ENCODE peak calls at places on chromosomes 16 and 17, in nine cellular contexts. Z, J, E, Q, W, B, S, C and I are unnamed samples.

GRCh38 chr17:77042688-77043330 is 98.0 kb upstream of the SEC14L1 start:
- DNase-seq in Z (no peak), J (no peak), E (peak; percentile 30), Q (no peak), W (no peak), B (no peak), S (no peak), C (peak; percentile 61), I (no peak)

GRCh38 chr16:9404811-9405210 is 313.4 kb downstream of the HAPSTR1 start:
- DNase-seq in Z (no peak), J (no peak), E (no peak), Q (no peak), W (no peak), B (no peak), S (no peak), C (no peak), I (no peak)

GRCh38 chr16:17836868-17837602 is 366.3 kb upstream of the XYLT1 start:
- DNase-seq in Z (no peak), J (no peak), E (no peak), Q (peak; percentile 96), W (no peak), B (no peak), S (peak; percentile 92), C (no peak), I (peak; percentile 87)

GRCh38 chr16:5509794-5510193 is 412.2 kb upstream of the EEF2KMT start:
- DNase-seq in Z (peak; percentile 65), J (no peak), E (no peak), Q (no peak), W (no peak), B (no peak), S (no peak), C (no peak), I (no peak)

GRCh38 chr17:80913928-80914821 is 77.5 kb upstream of the CHMP6 start:
- DNase-seq in Z (no peak), J (no peak), E (no peak), Q (no peak), W (no peak), B (no peak), S (no peak), C (no peak), I (no peak)

GRCh38 chr16:85301171-85301690 is 189.0 kb upstream of the CIBAR2 start:
- DNase-seq in Z (no peak), J (no peak), E (peak; percentile 67), Q (no peak), W (no peak), B (no peak), S (no peak), C (no peak), I (no peak)

GRCh38 chr17:47692137-47692894 is 1.6 kb upstream of the TBKBP1 start:
- DNase-seq in Z (no peak), J (no peak), E (no peak), Q (no peak), W (no peak), B (no peak), S (no peak), C (peak; percentile 50), I (no peak)

GRCh38 chr17:16442594-16443389 is 27.4 kb downstream of the TRPV2 start:
- DNase-seq in Z (no peak), J (no peak), E (no peak), Q (no peak), W (no peak), B (peak; percentile 38), S (peak; percentile 48), C (no peak), I (no peak)

GRCh38 chr17:63834431-63835166 is 7.1 kb upstream of the FTSJ3 start:
- DNase-seq in Z (peak; percentile 88), J (peak; percentile 32), E (peak; percentile 46), Q (peak; percentile 82), W (no peak), B (peak; percentile 59), S (peak; percentile 85), C (peak; percentile 68), I (peak; percentile 79)

GRCh38 chr16:27434141-27435051 is 32.4 kb downstream of the IL21R start:
- DNase-seq in Z (peak; percentile 20), J (no peak), E (no peak), Q (no peak), W (peak; percentile 2), B (no peak), S (no peak), C (no peak), I (no peak)

GRCh38 chr17:77649717-77650211 is 308.7 kb upstream of the TNRC6C start:
- DNase-seq in Z (peak; percentile 23), J (no peak), E (no peak), Q (peak; percentile 2), W (no peak), B (no peak), S (peak; percentile 44), C (no peak), I (peak; percentile 16)

GRCh38 chr17:58283674-58284612 is 3.2 kb upstream of the MPO start:
- DNase-seq in Z (no peak), J (no peak), E (no peak), Q (no peak), W (no peak), B (no peak), S (no peak), C (no peak), I (no peak)

GRCh38 chr17:30323895-30324319 is 9.9 kb downstream of the TMIGD1 start:
- DNase-seq in Z (peak; percentile 67), J (peak; percentile 79), E (no peak), Q (peak; percentile 69), W (no peak), B (peak; percentile 48), S (peak; percentile 64), C (no peak), I (peak; percentile 51)

GRCh38 chr16:86563489-86564345 is 2.9 kb upstream of the FOXC2 start:
- DNase-seq in Z (peak; percentile 98), J (peak; percentile 37), E (peak; percentile 78), Q (peak; percentile 93), W (peak; percentile 89), B (peak; percentile 90), S (peak; percentile 89), C (peak; percentile 59), I (peak; percentile 81)

GRCh38 chr17:57328109-57328882 is 72.0 kb downstream of the MSI2 start:
- DNase-seq in Z (no peak), J (no peak), E (no peak), Q (no peak), W (no peak), B (no peak), S (no peak), C (peak; percentile 21), I (peak; percentile 32)

GRCh38 chr16:14196539-14196938 is 125.4 kb downstream of the MRTFB start:
- DNase-seq in Z (no peak), J (no peak), E (no peak), Q (peak; percentile 25), W (no peak), B (no peak), S (no peak), C (no peak), I (no peak)

GRCh38 chr16:84818989-84819643 is 669 bp upstream of the CRISPLD2 start:
- DNase-seq in Z (no peak), J (no peak), E (no peak), Q (no peak), W (no peak), B (no peak), S (no peak), C (no peak), I (no peak)

GRCh38 chr17:28665994-28666393 is 4.0 kb downstream of the SUPT6H start:
- DNase-seq in Z (no peak), J (no peak), E (no peak), Q (no peak), W (no peak), B (no peak), S (no peak), C (no peak), I (no peak)

GRCh38 chr17:61454095-61454931 is 2.1 kb downstream of the TBX4 start:
- DNase-seq in Z (no peak), J (no peak), E (no peak), Q (no peak), W (no peak), B (peak; percentile 18), S (peak; percentile 31), C (no peak), I (no peak)

GRCh38 chr16:67910162-67910561 is 17.1 kb downstream of the PSKH1 start:
- DNase-seq in Z (no peak), J (no peak), E (no peak), Q (no peak), W (no peak), B (no peak), S (peak; percentile 40), C (no peak), I (no peak)

GRCh38 chr17:32536736-32537646 is 50.2 kb downstream of the CDK5R1 start:
- DNase-seq in Z (peak; percentile 39), J (no peak), E (no peak), Q (peak; percentile 9), W (no peak), B (no peak), S (peak; percentile 85), C (no peak), I (peak; percentile 58)

GRCh38 chr16:28511031-28511430 is 4.4 kb upstream of the IL27 start:
- DNase-seq in Z (no peak), J (no peak), E (no peak), Q (no peak), W (no peak), B (no peak), S (no peak), C (no peak), I (no peak)

GRCh38 chr16:11142951-11143740 is 112.9 kb downstream of the SOCS1 start:
- DNase-seq in Z (no peak), J (no peak), E (no peak), Q (no peak), W (no peak), B (no peak), S (no peak), C (peak; percentile 70), I (no peak)

GRCh38 chr16:2834968-2835367 is 4.9 kb downstream of the ZG16B start:
- DNase-seq in Z (no peak), J (no peak), E (no peak), Q (no peak), W (no peak), B (no peak), S (no peak), C (no peak), I (no peak)

GRCh38 chr16:53022374-53022773 is 30.3 kb downstream of the CHD9NB start:
- DNase-seq in Z (peak; percentile 59), J (peak; percentile 20), E (peak; percentile 57), Q (peak; percentile 67), W (peak; percentile 40), B (peak; percentile 12), S (peak; percentile 51), C (peak; percentile 25), I (peak; percentile 70)

GRCh38 chr17:66308856-66309255 is 6.4 kb downstream of the PRKCA start:
- DNase-seq in Z (no peak), J (no peak), E (no peak), Q (no peak), W (no peak), B (no peak), S (no peak), C (no peak), I (no peak)

GRCh38 chr17:83189673-83190385 is 110.4 kb downstream of the METRNL start:
- DNase-seq in Z (peak; percentile 38), J (no peak), E (no peak), Q (peak; percentile 61), W (no peak), B (no peak), S (peak; percentile 80), C (no peak), I (no peak)

GRCh38 chr16:88608076-88608475 is 30.3 kb upstream of the IL17C start:
- DNase-seq in Z (no peak), J (no peak), E (no peak), Q (no peak), W (no peak), B (no peak), S (no peak), C (no peak), I (no peak)

GRCh38 chr17:33389506-33390141 is 96.5 kb upstream of the ASIC2 start:
- DNase-seq in Z (no peak), J (no peak), E (no peak), Q (peak; percentile 1), W (no peak), B (no peak), S (no peak), C (no peak), I (peak; percentile 26)

GRCh38 chr16:57530531-57531252 is 5.7 kb downstream of the CCDC102A start:
- DNase-seq in Z (peak; percentile 49), J (no peak), E (no peak), Q (no peak), W (peak; percentile 3), B (no peak), S (peak; percentile 14), C (no peak), I (no peak)

GRCh38 chr16:714558-715447 is at the start of gene METRN:
- DNase-seq in Z (peak; percentile 95), J (peak; percentile 54), E (peak; percentile 41), Q (peak; percentile 74), W (peak; percentile 92), B (peak; percentile 96), S (peak; percentile 89), C (peak; percentile 18), I (peak; percentile 80)